ENCODE peak calls at places on chromosomes 2 and 18, in ten cellular contexts. One of them, this sample, is unnamed.

GRCh38 chr2:128607981-128608506 is 289.4 kb upstream of the HS6ST1 start:
- DNase-seq in stimulated activated CD4-positive, alpha-beta T cell treated with anti-CD3 and anti-CD28 coated beads, Interleukin-2, amount 100 ng/mL, for 24 hours: no peak
- DNase-seq in breast epithelium: peak; percentile 18
- DNase-seq in NB4: no peak
- DNase-seq in NCI-H82: peak; percentile 40
- DNase-seq in IMR-90: no peak
- DNase-seq in EL: no peak
- DNase-seq in ACHN: no peak
- DNase-seq in Ammon's horn: peak; percentile 47
- DNase-seq in T47D: peak; percentile 26
- DNase-seq in this sample: no peak

GRCh38 chr2:234722176-234722575 is 225.3 kb upstream of the ARL4C start:
- DNase-seq in stimulated activated CD4-positive, alpha-beta T cell treated with anti-CD3 and anti-CD28 coated beads, Interleukin-2, amount 100 ng/mL, for 24 hours: no peak
- DNase-seq in breast epithelium: no peak
- DNase-seq in NB4: no peak
- DNase-seq in NCI-H82: no peak
- DNase-seq in IMR-90: no peak
- DNase-seq in EL: no peak
- DNase-seq in ACHN: no peak
- DNase-seq in Ammon's horn: no peak
- DNase-seq in T47D: no peak
- DNase-seq in this sample: no peak

GRCh38 chr2:120743657-120744056 is 8.0 kb downstream of the GLI2 start:
- DNase-seq in stimulated activated CD4-positive, alpha-beta T cell treated with anti-CD3 and anti-CD28 coated beads, Interleukin-2, amount 100 ng/mL, for 24 hours: no peak
- DNase-seq in breast epithelium: no peak
- DNase-seq in NB4: no peak
- DNase-seq in NCI-H82: no peak
- DNase-seq in IMR-90: no peak
- DNase-seq in EL: no peak
- DNase-seq in ACHN: no peak
- DNase-seq in Ammon's horn: no peak
- DNase-seq in T47D: no peak
- DNase-seq in this sample: peak; percentile 2

GRCh38 chr2:156437876-156438410 is 1.8 kb downstream of the GPD2 start:
- DNase-seq in stimulated activated CD4-positive, alpha-beta T cell treated with anti-CD3 and anti-CD28 coated beads, Interleukin-2, amount 100 ng/mL, for 24 hours: no peak
- DNase-seq in breast epithelium: no peak
- DNase-seq in NB4: no peak
- DNase-seq in NCI-H82: no peak
- DNase-seq in IMR-90: no peak
- DNase-seq in EL: peak; percentile 50
- DNase-seq in ACHN: no peak
- DNase-seq in Ammon's horn: no peak
- DNase-seq in T47D: no peak
- DNase-seq in this sample: no peak

GRCh38 chr18:59075923-59076322 is 63.8 kb upstream of the SEC11C start:
- DNase-seq in stimulated activated CD4-positive, alpha-beta T cell treated with anti-CD3 and anti-CD28 coated beads, Interleukin-2, amount 100 ng/mL, for 24 hours: no peak
- DNase-seq in breast epithelium: no peak
- DNase-seq in NB4: no peak
- DNase-seq in NCI-H82: no peak
- DNase-seq in IMR-90: no peak
- DNase-seq in EL: no peak
- DNase-seq in ACHN: no peak
- DNase-seq in Ammon's horn: no peak
- DNase-seq in T47D: no peak
- DNase-seq in this sample: no peak

GRCh38 chr2:161122772-161123530 is 37.3 kb upstream of the TANK start:
- DNase-seq in stimulated activated CD4-positive, alpha-beta T cell treated with anti-CD3 and anti-CD28 coated beads, Interleukin-2, amount 100 ng/mL, for 24 hours: no peak
- DNase-seq in breast epithelium: peak; percentile 59
- DNase-seq in NB4: peak; percentile 80
- DNase-seq in NCI-H82: no peak
- DNase-seq in IMR-90: peak; percentile 93
- DNase-seq in EL: peak; percentile 90
- DNase-seq in ACHN: peak; percentile 89
- DNase-seq in Ammon's horn: peak; percentile 81
- DNase-seq in T47D: peak; percentile 69
- DNase-seq in this sample: no peak

GRCh38 chr2:31363956-31364750 is 50.4 kb downstream of the XDH start:
- DNase-seq in stimulated activated CD4-positive, alpha-beta T cell treated with anti-CD3 and anti-CD28 coated beads, Interleukin-2, amount 100 ng/mL, for 24 hours: no peak
- DNase-seq in breast epithelium: no peak
- DNase-seq in NB4: no peak
- DNase-seq in NCI-H82: no peak
- DNase-seq in IMR-90: no peak
- DNase-seq in EL: no peak
- DNase-seq in ACHN: no peak
- DNase-seq in Ammon's horn: no peak
- DNase-seq in T47D: no peak
- DNase-seq in this sample: no peak

GRCh38 chr2:119122663-119123062 is 35.9 kb downstream of the C1QL2 start:
- DNase-seq in stimulated activated CD4-positive, alpha-beta T cell treated with anti-CD3 and anti-CD28 coated beads, Interleukin-2, amount 100 ng/mL, for 24 hours: no peak
- DNase-seq in breast epithelium: no peak
- DNase-seq in NB4: no peak
- DNase-seq in NCI-H82: no peak
- DNase-seq in IMR-90: no peak
- DNase-seq in EL: no peak
- DNase-seq in ACHN: no peak
- DNase-seq in Ammon's horn: no peak
- DNase-seq in T47D: no peak
- DNase-seq in this sample: no peak

GRCh38 chr18:59551902-59552635 is 145.2 kb downstream of the CCBE1 start:
- DNase-seq in stimulated activated CD4-positive, alpha-beta T cell treated with anti-CD3 and anti-CD28 coated beads, Interleukin-2, amount 100 ng/mL, for 24 hours: no peak
- DNase-seq in breast epithelium: peak; percentile 48
- DNase-seq in NB4: no peak
- DNase-seq in NCI-H82: no peak
- DNase-seq in IMR-90: no peak
- DNase-seq in EL: no peak
- DNase-seq in ACHN: no peak
- DNase-seq in Ammon's horn: no peak
- DNase-seq in T47D: no peak
- DNase-seq in this sample: no peak

GRCh38 chr2:190979906-190980629 is 33.9 kb downstream of the STAT1 start:
- DNase-seq in stimulated activated CD4-positive, alpha-beta T cell treated with anti-CD3 and anti-CD28 coated beads, Interleukin-2, amount 100 ng/mL, for 24 hours: no peak
- DNase-seq in breast epithelium: peak; percentile 58
- DNase-seq in NB4: no peak
- DNase-seq in NCI-H82: no peak
- DNase-seq in IMR-90: peak; percentile 96
- DNase-seq in EL: peak; percentile 32
- DNase-seq in ACHN: no peak
- DNase-seq in Ammon's horn: no peak
- DNase-seq in T47D: no peak
- DNase-seq in this sample: no peak

GRCh38 chr2:159879061-159879604 is 81.1 kb upstream of the CD302 start:
- DNase-seq in stimulated activated CD4-positive, alpha-beta T cell treated with anti-CD3 and anti-CD28 coated beads, Interleukin-2, amount 100 ng/mL, for 24 hours: peak; percentile 41
- DNase-seq in breast epithelium: no peak
- DNase-seq in NB4: no peak
- DNase-seq in NCI-H82: no peak
- DNase-seq in IMR-90: peak; percentile 70
- DNase-seq in EL: peak; percentile 31
- DNase-seq in ACHN: no peak
- DNase-seq in Ammon's horn: no peak
- DNase-seq in T47D: no peak
- DNase-seq in this sample: no peak

This sample was measured in activated T-helper 2 cell treated with anti-CD3 and anti-CD28 coated beads, Interferon-gamma antibody, Interleukin-2, Interleukin-4, amounts not matched to agents 10 μg/mL and 5 μg/mL and 100 μg/mL, durations not matched to agents 14 hours and 24 hours and 36 hours.